ENCODE peak calls at places on chromosomes 7 and 10, in ten cellular contexts. V, N, W, Z, O, D, S, L, M and U are unnamed samples.

GRCh38 chr7:54995631-54996340 is 23.0 kb upstream of the EGFR start:
- DNase-seq in V (no peak), N (peak), W (no peak), Z (no peak), O (no peak), D (peak), S (no peak), L (no peak), M (peak), U (peak)

GRCh38 chr7:47938574-47939165 is 9.6 kb downstream of the PKD1L1 start:
- DNase-seq in V (no peak), N (no peak), W (no peak), Z (no peak), O (no peak), D (no peak), S (no peak), L (peak), M (no peak), U (no peak)

GRCh38 chr10:71494980-71495381 is 98.3 kb downstream of the CDH23 start:
- DNase-seq in V (no peak), N (no peak), W (peak), Z (no peak), O (no peak), D (no peak), S (no peak), L (peak), M (no peak), U (peak)

GRCh38 chr10:63114031-63114814 is 18.9 kb upstream of the NRBF2 start:
- DNase-seq in V (peak), N (peak), W (no peak), Z (no peak), O (no peak), D (peak), S (peak), L (no peak), M (peak), U (no peak)

GRCh38 chr10:90857635-90858488 is at the start of gene HTR7:
- DNase-seq in V (peak), N (peak), W (peak), Z (peak), O (peak), D (peak), S (peak), L (peak), M (peak), U (peak)

GRCh38 chr7:100089458-100090201 is 861 bp downstream of the COPS6 start:
- DNase-seq in V (no peak), N (peak), W (no peak), Z (no peak), O (no peak), D (peak), S (no peak), L (no peak), M (peak), U (no peak)

GRCh38 chr10:27192284-27192683 is 37.1 kb downstream of the MASTL start:
- DNase-seq in V (no peak), N (peak), W (no peak), Z (no peak), O (no peak), D (peak), S (no peak), L (no peak), M (peak), U (no peak)

GRCh38 chr7:98301693-98302470 is 20.4 kb downstream of the BRI3 start:
- DNase-seq in V (no peak), N (no peak), W (no peak), Z (no peak), O (no peak), D (no peak), S (no peak), L (no peak), M (no peak), U (no peak)

GRCh38 chr10:52771534-52772455 is 789 bp downstream of the MBL2 start:
- DNase-seq in V (no peak), N (peak), W (no peak), Z (no peak), O (no peak), D (no peak), S (no peak), L (no peak), M (no peak), U (no peak)

GRCh38 chr7:31553636-31554035 is 39.7 kb downstream of the ITPRID1 start:
- DNase-seq in V (no peak), N (no peak), W (no peak), Z (no peak), O (no peak), D (no peak), S (no peak), L (no peak), M (no peak), U (no peak)

GRCh38 chr10:122086416-122087240 is 97.7 kb downstream of the TACC2 start:
- DNase-seq in V (no peak), N (no peak), W (no peak), Z (no peak), O (no peak), D (no peak), S (no peak), L (no peak), M (no peak), U (no peak)

GRCh38 chr10:22251751-22252285 is 34.0 kb upstream of the EBLN1 start:
- DNase-seq in V (peak), N (peak), W (peak), Z (peak), O (peak), D (peak), S (peak), L (no peak), M (no peak), U (peak)

GRCh38 chr10:79392506-79393176 is 45.4 kb downstream of the PPIF start:
- DNase-seq in V (peak), N (no peak), W (no peak), Z (no peak), O (no peak), D (no peak), S (no peak), L (no peak), M (no peak), U (no peak)

GRCh38 chr10:44703241-44704155 is 207.6 kb upstream of the TMEM72 start:
- DNase-seq in V (no peak), N (peak), W (no peak), Z (no peak), O (no peak), D (peak), S (no peak), L (no peak), M (peak), U (no peak)

GRCh38 chr10:17616403-17617030 is 657 bp downstream of the HACD1 start:
- DNase-seq in V (peak), N (peak), W (peak), Z (peak), O (peak), D (peak), S (peak), L (no peak), M (peak), U (peak)

GRCh38 chr7:34747176-34747781 is 89.3 kb downstream of the NPSR1 start:
- DNase-seq in V (no peak), N (no peak), W (no peak), Z (no peak), O (no peak), D (no peak), S (no peak), L (no peak), M (no peak), U (no peak)

GRCh38 chr7:45680776-45681175 is 106.6 kb downstream of the ADCY1 start:
- DNase-seq in V (no peak), N (no peak), W (no peak), Z (no peak), O (no peak), D (no peak), S (no peak), L (no peak), M (no peak), U (no peak)

GRCh38 chr7:72430531-72430930 is 18.4 kb upstream of the CALN1 start:
- DNase-seq in V (no peak), N (no peak), W (no peak), Z (no peak), O (no peak), D (no peak), S (no peak), L (no peak), M (no peak), U (no peak)

GRCh38 chr7:137513091-137513490 is 169.6 kb upstream of the PTN start:
- DNase-seq in V (no peak), N (no peak), W (no peak), Z (no peak), O (no peak), D (no peak), S (no peak), L (no peak), M (no peak), U (no peak)

GRCh38 chr10:34853357-34853756 is 38.3 kb upstream of the PARD3 start:
- DNase-seq in V (no peak), N (no peak), W (no peak), Z (no peak), O (no peak), D (no peak), S (no peak), L (no peak), M (no peak), U (no peak)

GRCh38 chr7:27124096-27124978 is 6.2 kb downstream of the HOXA4 start:
- DNase-seq in V (no peak), N (peak), W (no peak), Z (no peak), O (peak), D (peak), S (no peak), L (no peak), M (peak), U (no peak)

GRCh38 chr7:1747004-1747801 is 77.1 kb downstream of the ELFN1 start:
- DNase-seq in V (no peak), N (no peak), W (no peak), Z (no peak), O (no peak), D (no peak), S (no peak), L (no peak), M (no peak), U (no peak)

GRCh38 chr7:79241288-79242055 is 212.0 kb downstream of the MAGI2 start:
- DNase-seq in V (no peak), N (peak), W (no peak), Z (no peak), O (no peak), D (peak), S (no peak), L (no peak), M (peak), U (no peak)

GRCh38 chr7:127704211-127704610 is 52.2 kb downstream of the SND1 start:
- DNase-seq in V (no peak), N (no peak), W (no peak), Z (no peak), O (no peak), D (no peak), S (no peak), L (no peak), M (no peak), U (no peak)

GRCh38 chr10:492896-493295 is 196.6 kb downstream of the DIP2C start:
- DNase-seq in V (no peak), N (no peak), W (no peak), Z (no peak), O (no peak), D (no peak), S (no peak), L (no peak), M (no peak), U (no peak)

GRCh38 chr10:15084502-15084922 is 4.1 kb downstream of the ACBD7 start:
- DNase-seq in V (peak), N (peak), W (no peak), Z (no peak), O (no peak), D (peak), S (peak), L (no peak), M (peak), U (no peak)

GRCh38 chr7:30226593-30227268 is 57.7 kb upstream of the ZNRF2 start:
- DNase-seq in V (no peak), N (no peak), W (no peak), Z (peak), O (no peak), D (no peak), S (no peak), L (no peak), M (no peak), U (no peak)
- TF ChIP-seq CTCF in V (no peak), N (no peak), W (no peak), Z (peak), O (no peak), D (no peak), S (no peak), L (peak), M (no peak), U (no peak)

GRCh38 chr10:102597131-102597891 is 47.0 kb upstream of the TRIM8 start:
- DNase-seq in V (no peak), N (no peak), W (no peak), Z (no peak), O (no peak), D (no peak), S (peak), L (no peak), M (no peak), U (no peak)

GRCh38 chr10:102595914-102596313 is 48.4 kb upstream of the TRIM8 start:
- DNase-seq in V (no peak), N (no peak), W (no peak), Z (no peak), O (no peak), D (no peak), S (no peak), L (no peak), M (no peak), U (no peak)

GRCh38 chr10:102593804-102594079 is 50.5 kb upstream of the TRIM8 start:
- DNase-seq in V (no peak), N (no peak), W (no peak), Z (no peak), O (no peak), D (no peak), S (no peak), L (no peak), M (no peak), U (no peak)

GRCh38 chr10:102595293-102595692 is 49.0 kb upstream of the TRIM8 start:
- DNase-seq in V (no peak), N (no peak), W (no peak), Z (no peak), O (no peak), D (no peak), S (no peak), L (no peak), M (no peak), U (no peak)

DNA sequence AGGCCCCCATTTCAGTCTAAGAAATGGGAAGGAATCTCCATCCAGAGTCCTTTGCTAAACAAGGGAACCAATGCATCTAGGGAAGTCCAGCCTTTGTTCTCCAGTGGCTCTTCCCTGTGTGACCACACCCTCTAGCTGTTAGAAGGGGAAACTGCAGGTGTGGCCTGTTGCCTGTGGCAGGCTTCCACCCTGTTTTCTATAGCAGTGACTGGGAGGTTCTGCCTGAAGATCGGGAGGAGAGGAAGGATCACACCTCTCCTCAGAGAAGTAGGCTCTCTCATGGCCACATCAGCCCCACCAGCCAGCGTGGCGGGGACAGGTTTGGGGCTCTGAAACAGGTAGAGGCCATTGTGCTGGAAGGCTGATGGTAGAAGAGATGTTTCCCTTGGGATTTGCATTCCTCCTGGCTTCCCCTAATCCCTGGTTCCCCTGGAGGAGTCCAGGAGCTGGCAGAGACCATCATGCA is 47.7 kb upstream of the TRIM8 start:
- DNase-seq in V (no peak), N (peak), W (peak), Z (peak), O (no peak), D (peak), S (peak), L (peak), M (peak), U (peak)
- TF ChIP-seq CTCF in V (peak), N (peak), W (peak), Z (peak), O (peak), D (peak), S (peak), L (peak), M (peak), U (peak)

GRCh38 chr10:43681721-43682120 is 33.0 kb upstream of the ZNF32 start:
- DNase-seq in V (no peak), N (no peak), W (no peak), Z (no peak), O (no peak), D (no peak), S (no peak), L (no peak), M (no peak), U (no peak)

GRCh38 chr10:43684198-43684559 is 35.5 kb upstream of the ZNF32 start:
- DNase-seq in V (no peak), N (no peak), W (no peak), Z (no peak), O (no peak), D (no peak), S (no peak), L (no peak), M (no peak), U (no peak)

GRCh38 chr10:43682956-43683355 is 34.3 kb upstream of the ZNF32 start:
- DNase-seq in V (no peak), N (no peak), W (no peak), Z (no peak), O (no peak), D (peak), S (no peak), L (no peak), M (peak), U (no peak)

GRCh38 chr10:43685744-43686143 is 37.1 kb upstream of the ZNF32 start:
- DNase-seq in V (no peak), N (no peak), W (no peak), Z (no peak), O (no peak), D (no peak), S (no peak), L (no peak), M (no peak), U (no peak)

DNA sequence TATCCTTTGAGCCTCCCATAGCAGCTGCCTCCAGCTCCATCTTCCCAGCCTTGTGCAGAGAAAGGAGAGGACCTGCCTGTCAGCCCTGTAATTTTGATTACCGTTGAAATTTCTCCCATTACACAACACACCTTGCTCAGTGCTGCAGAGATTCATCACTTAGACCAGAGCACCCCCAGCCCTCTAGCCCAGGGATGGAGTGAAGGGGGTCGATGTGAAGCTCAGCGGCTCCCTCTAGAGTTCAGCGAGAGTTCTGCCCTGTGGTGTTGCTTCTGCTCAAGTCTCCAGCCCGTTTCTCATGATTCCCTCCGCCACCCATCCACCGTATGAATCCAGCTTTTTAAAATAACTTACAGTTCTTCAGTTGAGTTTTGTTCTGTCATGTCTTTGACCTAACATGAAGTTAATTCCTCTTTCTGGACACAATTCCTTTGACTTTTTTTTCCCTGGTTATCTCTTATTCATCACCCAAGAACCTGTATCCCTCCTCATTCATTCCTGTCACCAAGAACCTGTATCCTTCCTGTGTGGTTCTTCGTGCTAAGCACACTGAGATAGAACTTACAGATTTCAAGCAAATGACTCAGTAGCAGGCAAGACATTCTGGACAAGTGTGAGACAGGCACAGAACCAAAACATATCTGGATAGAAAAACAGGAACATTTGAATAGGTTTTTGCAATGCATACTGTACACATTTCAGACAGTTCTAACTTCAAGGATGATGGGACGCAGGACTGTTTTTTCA is 34.9 kb upstream of the ZNF32 start:
- DNase-seq in V (no peak), N (no peak), W (no peak), Z (peak), O (no peak), D (peak), S (no peak), L (peak), M (peak), U (peak)
- TF ChIP-seq CTCF in V (no peak), N (peak), W (peak), Z (peak), O (peak), D (peak), S (peak), L (peak), M (peak), U (peak)

GRCh38 chr10:92573091-92573797 is 649 bp downstream of the IDE start:
- DNase-seq in V (no peak), N (peak), W (no peak), Z (peak), O (no peak), D (peak), S (peak), L (peak), M (peak), U (peak)
- TF ChIP-seq CTCF in V (no peak), N (no peak), W (no peak), Z (no peak), O (no peak), D (peak), S (no peak), L (peak), M (peak), U (no peak)

GRCh38 chr10:50937230-50937907 is 51.9 kb upstream of the A1CF start:
- DNase-seq in V (no peak), N (peak), W (no peak), Z (peak), O (no peak), D (peak), S (no peak), L (no peak), M (peak), U (no peak)
- TF ChIP-seq CTCF in V (no peak), N (peak), W (no peak), Z (peak), O (peak), D (peak), S (peak), L (peak), M (peak), U (peak)